ENCODE peak calls at places on chromosomes 5 and 9, in five cellular contexts. K is mesendoderm, T is Karpas-422, R is K562, Z is hepatocyte. C is an unnamed sample. For H3K79me2, the result is how much of the 10 kb centered on the place peaks cover.

GRCh38 chr5:81924467-81924866 is 47.4 kb upstream of the ATG10 start:
- DNase-seq in K (no peak), T (no peak), R (no peak), Z (no peak), C (no peak)

GRCh38 chr5:116571568-116572321 is 2.9 kb downstream of the SEMA6A start:
- DNase-seq in K (peak), T (no peak), R (no peak), Z (peak), C (no peak)

GRCh38 chr5:91307023-91307422 is 76.1 kb downstream of the ARRDC3 start:
- DNase-seq in K (no peak), T (no peak), R (no peak), Z (no peak), C (no peak)

GRCh38 chr5:116614603-116614920 is 39.9 kb upstream of the SEMA6A start:
- DNase-seq in K (no peak), T (no peak), R (no peak), Z (no peak), C (no peak)

GRCh38 chr5:107451028-107451427 is 219.7 kb downstream of the EFNA5 start:
- DNase-seq in K (no peak), T (no peak), R (no peak), Z (no peak), C (no peak)

GRCh38 chr5:131589510-131590348 is 45.3 kb downstream of the RAPGEF6 start:
- DNase-seq in K (peak), T (peak), R (peak), Z (peak), C (peak)

GRCh38 chr9:1732670-1733069 is 282.5 kb upstream of the SMARCA2 start:
- DNase-seq in K (no peak), T (peak), R (no peak), Z (no peak), C (no peak)

GRCh38 chr5:122924203-122924602 is 78.8 kb downstream of the SNX24 start:
- DNase-seq in K (no peak), T (no peak), R (peak), Z (no peak), C (no peak)

GRCh38 chr5:180315762-180316212 is 23.9 kb upstream of the MAPK9 start:
- DNase-seq in K (peak), T (peak), R (peak), Z (peak), C (peak)

GRCh38 chr5:160278356-160278755 is 34.0 kb downstream of the CCNJL start:
- DNase-seq in K (no peak), T (no peak), R (no peak), Z (no peak), C (no peak)

GRCh38 chr5:60829490-60830266 is 14.4 kb downstream of the ELOVL7 start:
- DNase-seq in K (no peak), T (no peak), R (no peak), Z (no peak), C (no peak)

GRCh38 chr5:71873202-71873601 is 154.1 kb downstream of the CARTPT start:
- DNase-seq in K (no peak), T (no peak), R (no peak), Z (no peak), C (no peak)

GRCh38 chr5:73625905-73626811 is at the start of gene ARHGEF28:
- DNase-seq in K (peak), T (no peak), R (no peak), Z (peak), C (no peak)

GRCh38 chr9:120538339-120538738 is 41.6 kb downstream of the CDK5RAP2 start:
- DNase-seq in K (peak), T (no peak), R (no peak), Z (no peak), C (no peak)

GRCh38 chr5:158058208-158058607 is 199.3 kb upstream of the CLINT1 start:
- DNase-seq in K (peak), T (no peak), R (no peak), Z (no peak), C (no peak)

GRCh38 chr5:63125862-63126261 is 547.2 kb downstream of the LRRC70 start:
- DNase-seq in K (peak), T (peak), R (peak), Z (peak), C (no peak)

GRCh38 chr9:124839612-124840299 is 13.5 kb upstream of the WDR38 start:
- DNase-seq in K (peak), T (peak), R (no peak), Z (peak), C (no peak)

GRCh38 chr5:172506921-172507320 is 52.6 kb upstream of the SH3PXD2B start:
- DNase-seq in K (no peak), T (no peak), R (no peak), Z (no peak), C (no peak)

GRCh38 chr9:120910643-120911042 is 16.0 kb downstream of the TRAF1 start:
- DNase-seq in K (no peak), T (no peak), R (no peak), Z (no peak), C (no peak)

DNA sequence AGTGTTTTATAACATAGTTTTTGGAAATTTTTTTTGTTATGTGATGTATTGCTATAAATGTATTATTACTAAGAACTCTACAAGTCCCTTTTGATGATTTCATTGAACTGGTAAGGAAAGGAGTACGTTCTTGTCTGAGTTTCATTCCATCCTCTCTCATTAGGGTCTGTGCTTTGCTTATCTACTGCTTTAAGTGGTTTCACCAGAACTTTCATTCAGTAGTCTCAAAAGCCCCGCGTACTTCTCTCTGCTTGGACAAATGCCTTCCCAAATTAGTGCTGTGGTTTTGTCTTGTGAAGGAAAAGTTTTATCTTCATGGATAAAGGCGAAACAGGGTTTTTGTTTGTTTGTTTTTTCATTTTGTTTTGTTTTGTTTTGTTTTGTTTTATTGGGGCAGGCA is 469.8 kb upstream of the WWC1 start:
- DNase-seq in K (no peak), T (no peak), R (no peak), Z (no peak), C (no peak)
- H3K79me2 ChIP-seq in K (under half), T (under half), R (under half), Z (under half), C (under half)

GRCh38 chr5:151578326-151579025 is 12.7 kb downstream of the FAT2 start:
- DNase-seq in K (no peak), T (no peak), R (no peak), Z (no peak), C (no peak)
- H3K79me2 ChIP-seq in K (under half), T (under half), R (under half), Z (under half), C (under half)

GRCh38 chr9:131707050-131707449 is 32.8 kb downstream of the RAPGEF1 start:
- DNase-seq in K (no peak), T (no peak), R (no peak), Z (no peak), C (no peak)

GRCh38 chr9:131707677-131708612 is 31.9 kb downstream of the RAPGEF1 start:
- DNase-seq in K (no peak), T (peak), R (peak), Z (no peak), C (no peak)

GRCh38 chr9:131708613-131709002 is 31.3 kb downstream of the RAPGEF1 start:
- DNase-seq in K (no peak), T (no peak), R (no peak), Z (no peak), C (no peak)

GRCh38 chr9:131704988-131705387 is 34.9 kb downstream of the RAPGEF1 start:
- DNase-seq in K (no peak), T (no peak), R (no peak), Z (no peak), C (no peak)

DNA sequence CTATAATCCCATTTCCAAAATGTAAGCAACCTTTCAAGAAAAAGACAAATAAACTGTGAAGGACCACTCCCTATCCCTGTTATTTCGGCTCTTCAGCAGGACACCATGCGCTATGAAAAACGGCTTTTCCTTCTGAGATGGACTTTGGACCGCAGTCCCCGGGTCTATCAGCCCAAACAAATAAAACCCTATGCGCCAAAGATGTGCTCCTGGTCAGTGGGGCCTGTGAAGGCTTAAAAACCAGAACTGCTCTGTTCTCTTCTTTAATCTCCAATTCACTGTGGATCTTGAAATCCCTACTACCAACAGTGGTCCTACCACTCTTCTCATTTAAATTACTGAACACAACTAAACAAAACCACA is 33.3 kb downstream of the RAPGEF1 start:
- DNase-seq in K (no peak), T (no peak), R (no peak), Z (no peak), C (no peak)
- H3K79me2 ChIP-seq in K (under half), T (under half), R (under half), Z (half or more), C (half or more)

GRCh38 chr5:64771736-64772135 is 3.0 kb downstream of the CWC27 start:
- DNase-seq in K (no peak), T (no peak), R (no peak), Z (no peak), C (no peak)
- H3K79me2 ChIP-seq in K (under half), T (half or more), R (half or more), Z (half or more), C (half or more)

GRCh38 chr9:135908334-135909204 is 1.2 kb upstream of the CAMSAP1 start:
- DNase-seq in K (no peak), T (no peak), R (peak), Z (no peak), C (no peak)

GRCh38 chr9:135907006-135907434 is 326 bp downstream of the CAMSAP1 start:
- DNase-seq in K (peak), T (peak), R (no peak), Z (no peak), C (no peak)

GRCh38 chr9:135905380-135906282 is 1.7 kb downstream of the CAMSAP1 start:
- DNase-seq in K (no peak), T (peak), R (peak), Z (peak), C (no peak)

GRCh38 chr9:135907446-135908333 is at the start of gene CAMSAP1:
- DNase-seq in K (peak), T (peak), R (peak), Z (peak), C (peak)

DNA sequence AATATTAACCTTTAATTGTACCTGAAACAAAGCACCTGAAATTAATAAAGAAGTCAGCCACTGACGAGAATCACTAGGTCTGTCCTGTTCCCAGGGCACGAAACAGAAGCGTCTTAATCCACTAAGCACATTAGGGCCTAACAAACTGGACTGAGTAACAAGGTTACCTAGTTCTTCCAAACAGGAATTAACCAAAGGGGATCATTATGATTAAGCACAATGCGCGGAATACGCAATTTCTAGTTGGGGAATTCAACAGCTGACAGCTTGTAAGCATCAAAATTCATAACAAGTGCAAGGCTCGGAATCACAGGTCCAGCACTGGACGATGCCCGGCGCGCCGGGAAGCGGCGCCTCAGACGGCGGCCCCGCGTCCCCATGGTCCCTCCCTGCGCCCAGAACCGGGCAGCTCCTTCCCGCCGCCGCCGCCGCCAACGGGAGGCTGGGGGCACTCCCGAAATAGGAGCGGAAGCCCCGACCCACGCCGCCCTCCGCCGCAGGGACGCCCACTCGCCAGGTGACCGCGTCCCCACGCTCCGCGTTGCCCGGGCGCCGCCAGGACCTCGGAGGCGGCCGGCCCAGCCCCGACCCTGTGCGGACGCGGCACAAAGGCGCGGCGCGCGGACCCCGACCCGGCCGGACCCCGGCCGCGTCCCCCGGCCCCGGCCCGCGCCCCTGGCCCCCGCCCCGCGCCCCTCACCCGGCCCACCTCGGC is 898 bp downstream of the CAMSAP1 start:
- DNase-seq in K (no peak), T (no peak), R (peak), Z (peak), C (peak)
- H3K79me2 ChIP-seq in K (under half), T (half or more), R (half or more), Z (half or more), C (half or more)

GRCh38 chr5:141872496-141873356 is 5.5 kb downstream of the PCDH1 start:
- DNase-seq in K (peak), T (no peak), R (no peak), Z (peak), C (no peak)
- H3K79me2 ChIP-seq in K (under half), T (under half), R (under half), Z (under half), C (under half)

GRCh38 chr5:138783976-138784375 is 30.8 kb downstream of the CTNNA1 start:
- DNase-seq in K (no peak), T (no peak), R (no peak), Z (no peak), C (no peak)

GRCh38 chr5:138789771-138790242 is 36.6 kb downstream of the CTNNA1 start:
- DNase-seq in K (peak), T (peak), R (peak), Z (peak), C (peak)

GRCh38 chr5:138784590-138784989 is 31.4 kb downstream of the CTNNA1 start:
- DNase-seq in K (peak), T (no peak), R (no peak), Z (no peak), C (no peak)
- H3K79me2 ChIP-seq in K (under half), T (under half), R (under half), Z (half or more), C (under half)

GRCh38 chr9:109315480-109315879 is 5.4 kb downstream of the EPB41L4B start:
- DNase-seq in K (no peak), T (no peak), R (no peak), Z (no peak), C (no peak)
- H3K79me2 ChIP-seq in K (half or more), T (under half), R (under half), Z (half or more), C (under half)

GRCh38 chr9:92098638-92099037 is 16.6 kb downstream of the SPTLC1 start:
- DNase-seq in K (peak), T (no peak), R (no peak), Z (no peak), C (no peak)

GRCh38 chr9:92095236-92095635 is 20.0 kb downstream of the SPTLC1 start:
- DNase-seq in K (no peak), T (no peak), R (no peak), Z (no peak), C (no peak)

GRCh38 chr9:92100237-92100911 is 14.8 kb downstream of the SPTLC1 start:
- DNase-seq in K (peak), T (no peak), R (no peak), Z (peak), C (no peak)

GRCh38 chr9:92094655-92095054 is 20.6 kb downstream of the SPTLC1 start:
- DNase-seq in K (peak), T (no peak), R (peak), Z (no peak), C (no peak)

GRCh38 chr9:92097997-92098482 is 17.2 kb downstream of the SPTLC1 start:
- DNase-seq in K (peak), T (no peak), R (no peak), Z (no peak), C (no peak)
- H3K79me2 ChIP-seq in K (under half), T (half or more), R (under half), Z (under half), C (under half)